ENCODE peak calls at places on chromosomes 11 and 22, in six cellular contexts. Q, C, L, I, S and W are unnamed samples.

GRCh38 chr11:130636672-130637463 is 188.4 kb downstream of the ADAMTS15 start:
- DNase-seq in Q (no peak), C (peak), L (no peak), I (no peak), S (no peak), W (no peak)

GRCh38 chr11:64096835-64097234 is 61.1 kb downstream of the FLRT1 start:
- DNase-seq in Q (no peak), C (no peak), L (no peak), I (no peak), S (no peak), W (no peak)

GRCh38 chr11:111911563-111912401 is at the start of gene CRYAB:
- DNase-seq in Q (peak), C (peak), L (peak), I (no peak), S (no peak), W (peak)

GRCh38 chr22:34866501-34867171 is 199.3 kb upstream of the ISX start:
- DNase-seq in Q (no peak), C (peak), L (no peak), I (no peak), S (no peak), W (peak)

GRCh38 chr11:62546244-62546936 is at the start of gene AHNAK:
- DNase-seq in Q (peak), C (peak), L (peak), I (peak), S (peak), W (peak)

GRCh38 chr11:62241095-62241494 is 944 bp upstream of the SCGB1D2 start:
- DNase-seq in Q (no peak), C (no peak), L (no peak), I (no peak), S (no peak), W (no peak)

GRCh38 chr22:50012201-50013181 is at the start of gene IL17REL:
- DNase-seq in Q (no peak), C (peak), L (no peak), I (no peak), S (no peak), W (no peak)

GRCh38 chr11:18692941-18693760 is 5.4 kb upstream of the TMEM86A start:
- DNase-seq in Q (no peak), C (no peak), L (no peak), I (no peak), S (no peak), W (peak)

GRCh38 chr11:128884703-128885338 is 6.3 kb upstream of the KCNJ5 start:
- DNase-seq in Q (peak), C (peak), L (peak), I (peak), S (peak), W (peak)

GRCh38 chr11:72278911-72279310 is 34.9 kb upstream of the PHOX2A start:
- DNase-seq in Q (no peak), C (no peak), L (no peak), I (no peak), S (no peak), W (no peak)

GRCh38 chr11:117678651-117679407 is 118.2 kb downstream of the DSCAML1 start:
- DNase-seq in Q (no peak), C (no peak), L (no peak), I (no peak), S (no peak), W (no peak)

GRCh38 chr22:19820880-19821522 is 33.7 kb downstream of the GNB1L start:
- DNase-seq in Q (no peak), C (peak), L (peak), I (no peak), S (no peak), W (peak)

GRCh38 chr11:12827929-12828812 is 153.9 kb downstream of the TEAD1 start:
- DNase-seq in Q (no peak), C (peak), L (peak), I (no peak), S (no peak), W (peak)

GRCh38 chr22:22948651-22949611 is 61.3 kb downstream of the IGLL5 start:
- DNase-seq in Q (no peak), C (peak), L (no peak), I (no peak), S (no peak), W (no peak)

GRCh38 chr11:122642472-122642922 is 13.0 kb upstream of the UBASH3B start:
- DNase-seq in Q (no peak), C (peak), L (no peak), I (no peak), S (no peak), W (no peak)

GRCh38 chr11:76170473-76170872 is 35.8 kb downstream of the WNT11 start:
- DNase-seq in Q (no peak), C (no peak), L (no peak), I (no peak), S (no peak), W (no peak)

GRCh38 chr11:103529217-103529684 is 420.0 kb downstream of the DYNC2H1 start:
- DNase-seq in Q (no peak), C (peak), L (no peak), I (no peak), S (no peak), W (peak)

GRCh38 chr11:12889243-12889642 is 119.9 kb upstream of the RASSF10 start:
- DNase-seq in Q (peak), C (peak), L (no peak), I (no peak), S (no peak), W (no peak)

GRCh38 chr22:46935506-46936377 is 173.3 kb downstream of the TBC1D22A start:
- DNase-seq in Q (no peak), C (peak), L (no peak), I (no peak), S (no peak), W (no peak)

GRCh38 chr11:108960498-108960897 is 295.6 kb downstream of the DDX10 start:
- DNase-seq in Q (no peak), C (no peak), L (peak), I (no peak), S (no peak), W (no peak)

GRCh38 chr11:16856022-16856471 is 117.6 kb downstream of the C11orf58 start:
- DNase-seq in Q (no peak), C (no peak), L (no peak), I (no peak), S (no peak), W (no peak)

GRCh38 chr11:72704028-72704782 is 30.0 kb upstream of the PDE2A start:
- DNase-seq in Q (no peak), C (no peak), L (no peak), I (no peak), S (no peak), W (no peak)

GRCh38 chr11:1912314-1912878 is 7.1 kb upstream of the TNNT3 start:
- DNase-seq in Q (no peak), C (no peak), L (no peak), I (no peak), S (no peak), W (no peak)

GRCh38 chr11:107882095-107882820 is 23.7 kb upstream of the SLC35F2 start:
- DNase-seq in Q (no peak), C (no peak), L (no peak), I (no peak), S (no peak), W (no peak)

GRCh38 chr11:71388637-71389235 is 59.5 kb downstream of the DHCR7 start:
- DNase-seq in Q (no peak), C (no peak), L (no peak), I (no peak), S (no peak), W (no peak)

GRCh38 chr11:61004037-61004641 is 32.7 kb downstream of the CD6 start:
- DNase-seq in Q (no peak), C (peak), L (no peak), I (peak), S (peak), W (peak)

GRCh38 chr11:2651826-2652237 is 48.0 kb downstream of the KCNQ1OT1 start:
- DNase-seq in Q (no peak), C (no peak), L (no peak), I (no peak), S (no peak), W (no peak)

GRCh38 chr22:36349726-36350125 is 38.0 kb downstream of the MYH9 start:
- DNase-seq in Q (no peak), C (no peak), L (no peak), I (no peak), S (no peak), W (no peak)

GRCh38 chr11:99911116-99911515 is 776.0 kb upstream of the ARHGAP42 start:
- DNase-seq in Q (no peak), C (no peak), L (peak), I (no peak), S (no peak), W (no peak)

GRCh38 chr22:46421272-46421671 is 85.8 kb downstream of the TRMU start:
- DNase-seq in Q (no peak), C (no peak), L (no peak), I (peak), S (no peak), W (no peak)

GRCh38 chr11:75399344-75400109 is at the start of gene RPS3:
- DNase-seq in Q (peak), C (peak), L (peak), I (peak), S (peak), W (peak)

GRCh38 chr22:30946354-30946753 is 22.2 kb downstream of the MORC2 start:
- DNase-seq in Q (no peak), C (no peak), L (no peak), I (no peak), S (no peak), W (no peak)

GRCh38 chr22:24185501-24186351 is 4.4 kb downstream of the SUSD2 start:
- DNase-seq in Q (no peak), C (no peak), L (no peak), I (no peak), S (no peak), W (no peak)

GRCh38 chr22:45620707-45621106 is 50.9 kb upstream of the ATXN10 start:
- DNase-seq in Q (no peak), C (no peak), L (no peak), I (no peak), S (no peak), W (no peak)

GRCh38 chr22:44730490-44731356 is 21.7 kb upstream of the ARHGAP8 start:
- DNase-seq in Q (no peak), C (no peak), L (no peak), I (no peak), S (no peak), W (no peak)

GRCh38 chr11:86636275-86636674 is 36.1 kb downstream of the ME3 start:
- DNase-seq in Q (no peak), C (no peak), L (no peak), I (no peak), S (no peak), W (no peak)

GRCh38 chr11:1055990-1056771 is 18.5 kb upstream of the MUC2 start:
- DNase-seq in Q (no peak), C (no peak), L (no peak), I (no peak), S (no peak), W (no peak)

GRCh38 chr11:75441804-75442132 is 8.8 kb upstream of the KLHL35 start:
- DNase-seq in Q (no peak), C (no peak), L (no peak), I (no peak), S (no peak), W (no peak)

GRCh38 chr11:123707606-123708205 is 33.8 kb downstream of the ZNF202 start:
- DNase-seq in Q (peak), C (peak), L (peak), I (peak), S (peak), W (peak)

GRCh38 chr22:48077699-48078098 is 1315.2 kb downstream of the TBC1D22A start:
- DNase-seq in Q (no peak), C (no peak), L (no peak), I (no peak), S (no peak), W (no peak)

GRCh38 chr11:29712616-29713015 is 304.2 kb downstream of the KCNA4 start:
- DNase-seq in Q (no peak), C (no peak), L (no peak), I (no peak), S (no peak), W (no peak)

GRCh38 chr11:29713831-29714320 is 303.0 kb downstream of the KCNA4 start:
- DNase-seq in Q (no peak), C (no peak), L (no peak), I (no peak), S (no peak), W (no peak)

DNA sequence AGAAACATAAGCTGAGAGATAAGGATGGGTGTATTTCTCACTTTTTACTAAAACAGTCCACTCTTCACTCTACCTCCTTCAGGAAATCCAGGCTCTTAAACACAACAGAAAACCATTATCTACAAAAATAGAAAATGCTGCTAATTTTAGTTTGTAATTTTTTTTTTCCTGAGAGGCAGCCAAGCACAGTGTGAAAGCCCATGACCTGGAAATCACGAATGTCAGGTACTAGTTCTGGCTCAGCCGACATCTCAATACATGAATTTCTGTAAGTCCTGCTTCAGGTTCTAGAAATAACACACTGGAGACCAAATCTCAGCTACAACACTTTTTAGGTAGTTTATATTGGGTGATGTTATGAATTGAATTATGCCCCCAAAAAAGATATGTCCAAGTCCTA is 308.9 kb downstream of the KCNA4 start:
- DNase-seq in Q (no peak), C (no peak), L (no peak), I (no peak), S (no peak), W (no peak)
- H3K27ac ChIP-seq in Q (no peak), C (no peak), L (no peak), I (no peak), S (no peak), W (no peak)

GRCh38 chr11:95586681-95587080 is 202.9 kb downstream of the FAM76B start:
- DNase-seq in Q (no peak), C (no peak), L (no peak), I (no peak), S (no peak), W (no peak)

GRCh38 chr11:95588821-95589220 is 200.8 kb downstream of the FAM76B start:
- DNase-seq in Q (no peak), C (no peak), L (no peak), I (no peak), S (no peak), W (no peak)

GRCh38 chr11:95592455-95592854 is 197.1 kb downstream of the FAM76B start:
- DNase-seq in Q (no peak), C (peak), L (peak), I (no peak), S (no peak), W (no peak)

GRCh38 chr11:95593101-95593500 is 196.5 kb downstream of the FAM76B start:
- DNase-seq in Q (no peak), C (peak), L (no peak), I (no peak), S (no peak), W (no peak)

GRCh38 chr11:95589893-95590612 is 199.5 kb downstream of the FAM76B start:
- DNase-seq in Q (no peak), C (no peak), L (no peak), I (no peak), S (no peak), W (no peak)
- H3K27ac ChIP-seq in Q (peak), C (no peak), L (no peak), I (peak), S (no peak), W (no peak)

GRCh38 chr22:29623553-29624169 is 20.2 kb downstream of the NF2 start:
- DNase-seq in Q (no peak), C (no peak), L (no peak), I (no peak), S (peak), W (no peak)
- H3K27ac ChIP-seq in Q (peak), C (no peak), L (peak), I (peak), S (no peak), W (peak)

GRCh38 chr11:5624489-5625278 is at the start of gene TRIM34:
- DNase-seq in Q (peak), C (peak), L (peak), I (peak), S (peak), W (peak)
- H3K27ac ChIP-seq in Q (peak), C (peak), L (no peak), I (peak), S (peak), W (no peak)